ENCODE peak calls at places on chromosomes 1 and 21, in six cellular contexts. K is Calu3, A is GM10248, G is ascending aorta, F is cardiac fibroblast, M is endothelial cell of umbilical vein. R is an unnamed sample.

GRCh38 chr1:111801071-111801850 is 45.6 kb downstream of the DDX20 start:
- DNase-seq in K (peak; percentile 2), A (no peak), G (no peak), F (no peak), M (no peak), R (no peak)

GRCh38 chr21:46161800-46162592 is 6.6 kb upstream of the FTCD start:
- DNase-seq in K (no peak), A (no peak), G (no peak), F (no peak), M (no peak), R (no peak)

GRCh38 chr1:227771326-227771725 is 36.1 kb downstream of the SNAP47 start:
- DNase-seq in K (no peak), A (no peak), G (no peak), F (no peak), M (no peak), R (no peak)

GRCh38 chr1:53944469-53945182 is 873 bp downstream of the IFT25 start:
- DNase-seq in K (no peak), A (no peak), G (no peak), F (peak; percentile 25), M (no peak), R (no peak)

GRCh38 chr1:24984300-24984699 is 54.2 kb upstream of the RUNX3 start:
- DNase-seq in K (no peak), A (no peak), G (no peak), F (no peak), M (no peak), R (peak; percentile 2)

GRCh38 chr21:42781150-42781980 is 98.0 kb downstream of the WDR4 start:
- DNase-seq in K (peak; percentile 41), A (no peak), G (no peak), F (no peak), M (peak; percentile 40), R (peak; percentile 68)

GRCh38 chr1:155607708-155608107 is 2.3 kb upstream of the MSTO1 start:
- DNase-seq in K (peak; percentile 21), A (no peak), G (no peak), F (no peak), M (no peak), R (no peak)

GRCh38 chr1:94286864-94287437 is 49.6 kb upstream of the ARHGAP29 start:
- DNase-seq in K (no peak), A (no peak), G (no peak), F (no peak), M (no peak), R (no peak)

GRCh38 chr1:25195835-25196234 is 36.5 kb downstream of the SYF2 start:
- DNase-seq in K (no peak), A (no peak), G (no peak), F (no peak), M (no peak), R (no peak)

GRCh38 chr1:70907563-70908310 is 139.9 kb downstream of the PTGER3 start:
- DNase-seq in K (no peak), A (no peak), G (no peak), F (no peak), M (no peak), R (no peak)

GRCh38 chr1:228074954-228075730 is 7.4 kb upstream of the ARF1 start:
- DNase-seq in K (no peak), A (no peak), G (no peak), F (no peak), M (no peak), R (no peak)

GRCh38 chr1:50658421-50659076 is 235.3 kb upstream of the DMRTA2 start:
- DNase-seq in K (no peak), A (no peak), G (no peak), F (peak; percentile 78), M (no peak), R (no peak)

GRCh38 chr1:154466879-154467767 is 34.9 kb upstream of the TDRD10 start:
- DNase-seq in K (no peak), A (peak; percentile 48), G (no peak), F (peak; percentile 23), M (no peak), R (no peak)
- TF ChIP-seq CTCF in K (no peak), A (peak; percentile 40), G (no peak), F (peak; percentile 22), M (no peak), R (no peak)

GRCh38 chr21:32569261-32570230 is 15.8 kb downstream of the TCP10L start:
- DNase-seq in K (peak; percentile 70), A (peak; percentile 82), G (peak; percentile 29), F (peak; percentile 87), M (peak; percentile 87), R (peak; percentile 83)
- TF ChIP-seq CTCF in K (peak; percentile 59), A (peak; percentile 87), G (peak; percentile 82), F (peak; percentile 89), M (peak; percentile 90), R (peak; percentile 82)

GRCh38 chr1:35586808-35587207 is 13.7 kb downstream of the TFAP2E start:
- DNase-seq in K (no peak), A (no peak), G (no peak), F (no peak), M (no peak), R (no peak)
- TF ChIP-seq CTCF in K (no peak), A (no peak), G (no peak), F (no peak), M (no peak), R (no peak)

GRCh38 chr21:37749132-37749531 is 167.1 kb downstream of the KCNJ6 start:
- DNase-seq in K (no peak), A (no peak), G (no peak), F (no peak), M (no peak), R (no peak)

GRCh38 chr21:37751268-37751975 is 164.8 kb downstream of the KCNJ6 start:
- DNase-seq in K (no peak), A (no peak), G (no peak), F (peak; percentile 53), M (no peak), R (no peak)

GRCh38 chr21:37748351-37748750 is 167.9 kb downstream of the KCNJ6 start:
- DNase-seq in K (no peak), A (no peak), G (no peak), F (no peak), M (no peak), R (no peak)

GRCh38 chr21:37742532-37742931 is 173.7 kb downstream of the KCNJ6 start:
- DNase-seq in K (no peak), A (no peak), G (no peak), F (peak; percentile 64), M (no peak), R (no peak)

DNA sequence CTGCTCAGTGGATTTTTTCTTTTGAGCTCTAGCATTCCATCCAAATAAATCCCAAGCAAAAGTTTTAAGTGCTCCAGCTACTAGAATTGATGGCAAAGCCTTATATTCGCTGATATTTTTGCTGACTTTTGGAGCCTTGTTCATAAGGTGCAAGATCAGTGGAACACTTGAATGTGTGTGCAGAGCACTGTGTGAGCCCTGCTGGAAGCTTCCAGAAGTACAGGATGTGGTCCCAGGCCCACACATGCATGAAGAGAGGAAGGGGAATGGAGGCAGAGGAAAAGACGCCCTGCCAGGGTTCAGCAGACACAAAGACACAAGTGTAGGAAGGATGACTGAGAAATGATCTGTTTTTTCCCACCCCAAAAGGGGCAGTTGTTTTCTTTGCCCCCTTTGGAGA is 169.4 kb downstream of the KCNJ6 start:
- DNase-seq in K (no peak), A (no peak), G (no peak), F (no peak), M (no peak), R (no peak)
- TF ChIP-seq CTCF in K (no peak), A (no peak), G (no peak), F (no peak), M (no peak), R (peak; percentile 21)

GRCh38 chr21:30408782-30409494 is 13.1 kb downstream of the KRTAP13-1 start:
- DNase-seq in K (peak; percentile 12), A (no peak), G (no peak), F (peak; percentile 72), M (no peak), R (peak; percentile 54)
- TF ChIP-seq CTCF in K (no peak), A (no peak), G (no peak), F (peak; percentile 40), M (no peak), R (no peak)

DNA sequence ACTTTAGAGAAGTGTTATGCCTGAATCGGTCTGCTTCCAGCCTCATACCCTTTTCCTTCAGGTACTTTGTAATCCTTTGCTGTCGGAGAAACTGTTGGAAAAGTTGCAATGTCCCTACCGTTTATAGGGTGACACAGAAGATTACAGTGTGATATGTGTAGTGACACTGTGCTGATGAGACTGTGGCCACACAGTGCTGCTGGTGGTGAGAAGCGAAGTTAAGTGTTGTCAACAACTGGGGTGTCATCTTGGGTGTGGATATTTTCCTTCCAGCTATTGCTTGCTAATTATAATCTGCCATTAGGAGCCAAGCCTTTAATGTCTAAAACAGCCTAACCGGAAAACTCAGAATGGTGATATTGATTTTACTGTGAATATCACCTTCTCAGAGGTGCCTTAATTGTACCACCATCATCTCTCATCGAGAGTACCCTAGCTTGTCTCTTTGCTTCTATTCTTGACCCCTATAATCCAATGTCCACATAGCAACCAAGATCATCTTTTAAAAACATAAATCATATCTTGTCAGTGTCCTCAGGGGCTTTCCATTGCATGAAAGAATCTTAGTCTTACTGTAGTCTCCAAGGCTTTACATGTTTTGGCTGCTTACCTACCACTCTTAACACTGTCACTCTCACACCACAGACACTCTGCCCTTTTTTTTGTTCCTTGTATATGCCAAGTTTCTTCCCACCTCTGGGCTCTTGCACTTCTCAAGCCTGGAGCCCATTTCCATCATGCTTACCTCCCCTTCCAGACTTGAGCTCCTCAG is 89.4 kb upstream of the PGD start:
- DNase-seq in K (no peak), A (no peak), G (no peak), F (no peak), M (no peak), R (no peak)
- TF ChIP-seq CTCF in K (no peak), A (no peak), G (no peak), F (no peak), M (no peak), R (no peak)